ENCODE peak calls at places on chromosomes 1 and 21, in five cellular contexts. S, V, N, Z and H are unnamed samples.

GRCh38 chr1:27602510-27603319 is 1.2 kb downstream of the AHDC1 start:
- DNase-seq in S (peak), V (peak), N (no peak), Z (peak), H (no peak)

GRCh38 chr21:42580793-42581201 is 67.1 kb downstream of the SLC37A1 start:
- DNase-seq in S (no peak), V (no peak), N (no peak), Z (no peak), H (no peak)

GRCh38 chr1:12775443-12775842 is 1.9 kb downstream of the PRAMEF12 start:
- DNase-seq in S (no peak), V (no peak), N (no peak), Z (no peak), H (no peak)

GRCh38 chr1:53708687-53709086 is 30.3 kb downstream of the GLIS1 start:
- DNase-seq in S (no peak), V (no peak), N (no peak), Z (no peak), H (no peak)

GRCh38 chr1:32223683-32224082 is 1.5 kb downstream of the EIF3I start:
- DNase-seq in S (no peak), V (no peak), N (no peak), Z (no peak), H (no peak)

GRCh38 chr1:33181038-33181861 is 593 bp downstream of the TRIM62 start:
- DNase-seq in S (peak), V (peak), N (no peak), Z (peak), H (peak)

GRCh38 chr1:228376262-228376628 is 30.4 kb downstream of the TRIM11 start:
- DNase-seq in S (no peak), V (no peak), N (no peak), Z (no peak), H (no peak)

GRCh38 chr1:12433323-12434053 is 184.5 kb downstream of the DHRS3 start:
- DNase-seq in S (peak), V (peak), N (no peak), Z (no peak), H (peak)

GRCh38 chr1:99566290-99567021 is 79.5 kb upstream of the PALMD start:
- DNase-seq in S (no peak), V (peak), N (no peak), Z (no peak), H (no peak)

GRCh38 chr1:100463809-100464424 is 74.0 kb upstream of the GPR88 start:
- DNase-seq in S (peak), V (peak), N (no peak), Z (peak), H (peak)

GRCh38 chr1:32716312-32717126 is 13.9 kb upstream of the SYNC start:
- DNase-seq in S (peak), V (peak), N (no peak), Z (peak), H (no peak)

GRCh38 chr21:44456915-44457736 is 1.8 kb downstream of the LRRC3 start:
- DNase-seq in S (no peak), V (no peak), N (no peak), Z (no peak), H (no peak)

GRCh38 chr1:100583827-100584226 is 45.9 kb downstream of the GPR88 start:
- DNase-seq in S (no peak), V (no peak), N (peak), Z (no peak), H (no peak)

GRCh38 chr1:29426701-29427279 is 190.5 kb downstream of the PTPRU start:
- DNase-seq in S (no peak), V (no peak), N (no peak), Z (peak), H (no peak)

GRCh38 chr1:6803357-6803756 is 18.1 kb downstream of the CAMTA1 start:
- DNase-seq in S (no peak), V (no peak), N (no peak), Z (no peak), H (peak)

GRCh38 chr1:179141592-179142244 is 59.8 kb downstream of the TOR3A start:
- DNase-seq in S (peak), V (no peak), N (no peak), Z (peak), H (peak)

GRCh38 chr1:232628335-232629214 is 1.4 kb downstream of the SIPA1L2 start:
- DNase-seq in S (peak), V (peak), N (no peak), Z (peak), H (peak)

GRCh38 chr1:82830695-82831380 is 1030.1 kb downstream of the ADGRL2 start:
- DNase-seq in S (no peak), V (no peak), N (no peak), Z (no peak), H (no peak)

GRCh38 chr1:26044971-26045711 is 777 bp downstream of the SLC30A2 start:
- DNase-seq in S (peak), V (peak), N (no peak), Z (no peak), H (no peak)

GRCh38 chr1:26046313-26047031 is 554 bp upstream of the SLC30A2 start:
- DNase-seq in S (peak), V (no peak), N (no peak), Z (peak), H (no peak)

GRCh38 chr1:26047278-26047874 is 1.5 kb upstream of the SLC30A2 start:
- DNase-seq in S (no peak), V (no peak), N (no peak), Z (no peak), H (no peak)

GRCh38 chr1:26044414-26044813 is 1.5 kb downstream of the SLC30A2 start:
- DNase-seq in S (no peak), V (no peak), N (no peak), Z (no peak), H (no peak)

GRCh38 chr1:26045712-26046312 is at the start of gene SLC30A2:
- DNase-seq in S (peak), V (peak), N (no peak), Z (peak), H (no peak)
- TF ChIP-seq EZH2 in S (peak), V (no peak), N (no peak), Z (no peak), H (peak)

GRCh38 chr21:26965567-26966359 is 1.1 kb downstream of the ADAMTS5 start:
- DNase-seq in S (peak), V (peak), N (no peak), Z (peak), H (no peak)
- TF ChIP-seq EZH2 in S (peak), V (peak), N (no peak), Z (peak), H (no peak)

GRCh38 chr1:35574655-35575400 is 1.7 kb downstream of the TFAP2E start:
- DNase-seq in S (no peak), V (no peak), N (no peak), Z (no peak), H (no peak)
- TF ChIP-seq EZH2 in S (peak), V (peak), N (no peak), Z (no peak), H (no peak)

GRCh38 chr21:33028271-33028670 is 2.5 kb downstream of the OLIG2 start:
- DNase-seq in S (no peak), V (no peak), N (no peak), Z (no peak), H (no peak)
- TF ChIP-seq EZH2 in S (peak), V (no peak), N (no peak), Z (no peak), H (no peak)

GRCh38 chr1:56156937-56157336 is 422.4 kb downstream of the PLPP3 start:
- DNase-seq in S (no peak), V (no peak), N (no peak), Z (no peak), H (no peak)
- TF ChIP-seq EZH2 in S (no peak), V (no peak), N (no peak), Z (no peak), H (no peak)